ENCODE peak calls at places on chromosome 19, in four cellular contexts. X is skeletal muscle cell, D is body of pancreas, U is fibroblast of lung. J is an unnamed sample.

GRCh38 chr19:16078759-16079707 is 2.7 kb downstream of the TPM4 start:
- DNase-seq in D (peak), X (peak), U (peak), J (peak)

GRCh38 chr19:50358483-50359431 is 6.7 kb downstream of the NAPSA start:
- DNase-seq in D (peak), X (no peak), U (peak), J (peak)

GRCh38 chr19:16070366-16070990 is 5.8 kb upstream of the TPM4 start:
- DNase-seq in X (no peak), U (no peak), D (peak), J (no peak)

GRCh38 chr19:11421607-11422098 is 2.5 kb upstream of the RGL3 start:
- DNase-seq in X (no peak), D (peak), U (no peak), J (no peak)

GRCh38 chr19:49417090-49417489 is 6.2 kb downstream of the PTH2 start:
- DNase-seq in U (no peak), X (no peak), D (no peak), J (no peak)

GRCh38 chr19:41595258-41595889 is 19.4 kb downstream of the CEACAM21 start:
- DNase-seq in U (peak), D (peak), X (peak), J (peak)

GRCh38 chr19:37087110-37087509 is 8.9 kb downstream of the ZNF420 start:
- DNase-seq in X (no peak), U (no peak), D (no peak), J (no peak)

GRCh38 chr19:43412441-43412840 is 2.2 kb upstream of the TEX101 start:
- DNase-seq in U (no peak), D (no peak), X (no peak), J (no peak)

GRCh38 chr19:1746401-1747284 is 6.7 kb upstream of the ONECUT3 start:
- DNase-seq in X (no peak), D (no peak), U (no peak), J (peak)

DNA sequence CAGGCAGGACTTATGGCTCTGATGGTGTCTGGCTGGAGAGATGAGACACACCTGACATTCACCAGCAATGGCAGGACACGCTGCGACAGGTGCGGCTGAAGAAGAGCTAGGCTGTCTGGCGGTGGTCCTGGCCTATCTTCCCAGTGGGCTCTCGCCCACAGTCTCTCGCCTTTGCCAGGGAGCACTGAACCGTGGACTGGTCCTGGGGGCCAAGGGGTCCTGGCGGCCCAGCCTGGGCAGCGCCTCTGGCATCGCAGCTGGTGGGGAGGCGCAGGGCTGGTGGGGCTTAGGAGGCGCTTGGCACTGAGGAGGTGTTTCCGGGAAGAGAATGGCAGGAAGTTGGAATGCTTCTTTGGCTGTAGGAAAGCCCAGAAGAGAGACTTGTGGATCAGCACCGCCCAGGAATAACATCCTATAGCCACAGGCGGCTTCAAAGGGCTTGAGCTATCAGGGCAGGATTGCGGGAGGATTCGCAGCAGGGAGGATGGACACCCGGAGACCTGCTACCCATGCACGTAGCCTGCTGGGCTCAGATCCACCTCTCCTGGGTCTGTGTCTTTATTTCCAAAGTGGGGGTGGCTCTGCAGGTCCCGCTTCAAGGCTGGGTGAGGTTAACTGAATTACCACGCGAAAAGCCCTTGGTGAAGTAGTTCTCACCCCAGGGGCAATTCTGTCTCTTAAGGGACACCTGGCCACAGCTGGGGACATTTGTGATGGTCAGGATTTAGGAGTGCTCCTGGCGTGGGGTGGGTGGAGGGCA is 14.6 kb downstream of the KDM4B start:
- DNase-seq in U (no peak), X (no peak), D (no peak), J (no peak)
- H3K4me3 ChIP-seq in U (no peak), X (no peak), D (no peak), J (no peak)

DNA sequence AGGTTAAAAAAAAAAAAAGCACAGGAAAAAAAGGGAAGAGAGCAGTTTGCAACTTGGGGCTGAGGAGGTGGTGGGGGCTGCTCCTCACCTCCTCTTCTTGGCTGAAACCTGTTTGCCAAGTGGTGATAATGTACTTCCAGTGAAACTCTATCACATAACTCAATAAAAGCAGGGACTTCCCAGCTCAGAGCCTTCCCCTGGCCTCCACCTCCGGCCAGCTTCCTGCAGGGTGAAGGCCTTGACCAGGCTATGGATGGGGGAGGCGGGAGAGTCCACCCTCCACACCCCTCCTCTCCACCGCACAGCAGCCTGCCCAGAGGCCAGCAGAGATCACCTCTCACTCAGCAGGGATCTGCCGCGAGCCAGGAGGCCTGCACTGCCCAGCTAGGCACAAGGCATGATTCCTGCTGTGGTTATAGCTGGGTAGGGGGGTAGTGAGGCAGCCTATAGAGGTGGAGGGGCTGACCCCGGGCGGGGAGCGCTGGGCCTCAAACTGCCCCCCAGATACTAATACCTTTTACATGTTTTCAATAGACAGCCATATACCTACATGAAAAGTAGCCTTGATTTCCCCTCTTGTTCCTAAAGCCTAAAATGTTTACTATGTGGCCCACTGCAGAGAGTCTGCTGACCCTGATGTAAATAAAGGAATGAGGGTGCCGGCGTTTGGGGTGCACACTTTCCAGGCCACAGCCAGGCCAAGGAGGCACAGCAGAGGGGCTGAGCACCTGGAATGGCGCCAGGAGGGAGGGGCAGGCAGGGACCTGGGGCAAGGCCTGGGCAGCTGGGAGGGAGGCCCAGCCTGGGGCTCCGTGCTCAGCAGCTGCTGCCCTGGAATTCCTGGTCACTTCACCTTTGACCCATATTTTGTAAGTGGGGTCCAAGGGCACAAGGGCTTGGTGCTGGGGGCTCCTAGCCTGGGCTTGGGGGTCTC is 10.3 kb downstream of the ZNF787 start:
- DNase-seq in U (peak), D (peak), X (no peak), J (peak)
- H3K4me3 ChIP-seq in U (no peak), D (no peak), X (no peak), J (no peak)

DNA sequence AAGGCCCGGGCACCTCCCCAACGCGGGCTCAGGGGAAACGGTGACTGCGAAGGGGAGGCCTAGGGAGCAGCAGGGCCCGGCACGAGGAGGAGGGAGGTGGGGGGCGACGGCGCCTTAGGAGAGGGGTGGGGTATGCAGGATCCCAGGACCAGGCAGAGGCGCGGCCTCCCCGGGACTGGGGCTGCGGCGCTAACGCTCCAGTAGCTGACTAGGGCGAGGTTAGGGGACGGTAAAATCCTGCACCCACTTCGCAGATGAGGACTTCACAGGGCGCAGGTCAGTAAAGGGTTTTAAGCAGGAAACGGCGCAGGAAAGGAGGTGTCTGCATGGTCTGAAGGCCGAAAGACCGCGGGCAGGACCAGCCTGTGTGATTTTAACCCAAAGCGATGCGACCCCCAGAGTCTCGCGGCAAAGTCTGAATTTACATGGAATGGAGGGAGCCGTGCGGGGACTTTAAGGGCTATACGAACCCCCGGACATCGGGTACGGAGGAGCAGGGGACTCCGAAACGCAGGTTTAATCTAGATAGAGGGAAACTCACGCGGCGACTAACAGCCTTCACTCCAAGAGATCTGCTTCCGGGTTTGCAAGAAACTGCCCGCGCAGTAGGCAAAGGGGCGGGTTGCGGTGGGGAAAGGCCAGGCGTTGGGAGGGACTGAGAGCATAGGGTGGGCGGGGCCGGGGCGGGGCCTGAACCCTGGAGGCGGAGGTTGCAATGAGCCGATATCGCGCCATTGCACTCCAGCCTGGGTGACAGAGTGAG is at the start of gene ZNF665:
- DNase-seq in X (peak), D (peak), U (peak), J (peak)
- H3K4me3 ChIP-seq in X (peak), D (peak), U (peak), J (peak)

DNA sequence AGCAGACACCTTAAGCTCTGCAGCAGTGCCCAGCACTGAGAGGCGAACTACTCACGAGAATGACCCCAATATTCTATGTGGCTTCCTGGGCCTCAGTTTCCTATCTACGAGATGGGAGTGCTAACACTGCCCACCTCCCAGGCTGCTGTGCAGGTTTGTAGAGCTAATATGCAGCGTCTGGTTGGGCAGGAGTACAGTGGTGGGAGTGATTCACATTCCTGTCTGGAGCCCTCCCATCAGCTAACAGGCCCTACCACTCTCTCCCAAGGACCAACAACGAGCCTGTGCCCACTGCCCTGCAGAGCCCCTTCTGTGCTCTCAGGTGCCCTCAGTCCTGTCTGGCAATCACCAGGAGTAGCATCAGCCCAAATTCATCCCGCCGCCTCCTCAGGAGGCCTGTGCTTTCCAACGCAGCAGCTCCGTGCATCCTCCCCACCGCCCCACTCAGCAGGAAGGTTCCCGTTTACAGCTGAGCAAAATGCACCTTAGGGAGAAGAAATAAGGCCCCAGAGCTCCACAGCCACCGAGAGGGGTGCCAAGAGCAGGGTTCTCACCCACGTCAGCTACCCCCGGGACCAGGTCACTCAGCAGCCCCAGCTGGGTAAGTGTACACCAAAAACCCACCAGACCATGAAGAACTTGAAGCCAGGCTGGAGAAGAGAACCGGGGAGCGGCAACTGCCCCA is 6.6 kb downstream of the AKT2 start:
- DNase-seq in X (no peak), D (no peak), U (no peak), J (no peak)
- H3K4me3 ChIP-seq in X (peak), D (no peak), U (peak), J (peak)

GRCh38 chr19:17108453-17108784 is 32.8 kb downstream of the MYO9B start:
- DNase-seq in X (no peak), D (no peak), U (peak), J (no peak)
- H3K4me3 ChIP-seq in X (peak), D (no peak), U (no peak), J (no peak)

GRCh38 chr19:3406571-3407111 is 40.3 kb downstream of the NFIC start:
- DNase-seq in X (no peak), D (no peak), U (no peak), J (no peak)

GRCh38 chr19:3403489-3404323 is 37.3 kb downstream of the NFIC start:
- DNase-seq in D (peak), U (peak), X (peak), J (peak)

GRCh38 chr19:3405261-3405653 is 38.9 kb downstream of the NFIC start:
- DNase-seq in X (no peak), U (no peak), D (no peak), J (no peak)

GRCh38 chr19:3402631-3403443 is 36.5 kb downstream of the NFIC start:
- DNase-seq in X (no peak), D (no peak), U (no peak), J (no peak)

DNA sequence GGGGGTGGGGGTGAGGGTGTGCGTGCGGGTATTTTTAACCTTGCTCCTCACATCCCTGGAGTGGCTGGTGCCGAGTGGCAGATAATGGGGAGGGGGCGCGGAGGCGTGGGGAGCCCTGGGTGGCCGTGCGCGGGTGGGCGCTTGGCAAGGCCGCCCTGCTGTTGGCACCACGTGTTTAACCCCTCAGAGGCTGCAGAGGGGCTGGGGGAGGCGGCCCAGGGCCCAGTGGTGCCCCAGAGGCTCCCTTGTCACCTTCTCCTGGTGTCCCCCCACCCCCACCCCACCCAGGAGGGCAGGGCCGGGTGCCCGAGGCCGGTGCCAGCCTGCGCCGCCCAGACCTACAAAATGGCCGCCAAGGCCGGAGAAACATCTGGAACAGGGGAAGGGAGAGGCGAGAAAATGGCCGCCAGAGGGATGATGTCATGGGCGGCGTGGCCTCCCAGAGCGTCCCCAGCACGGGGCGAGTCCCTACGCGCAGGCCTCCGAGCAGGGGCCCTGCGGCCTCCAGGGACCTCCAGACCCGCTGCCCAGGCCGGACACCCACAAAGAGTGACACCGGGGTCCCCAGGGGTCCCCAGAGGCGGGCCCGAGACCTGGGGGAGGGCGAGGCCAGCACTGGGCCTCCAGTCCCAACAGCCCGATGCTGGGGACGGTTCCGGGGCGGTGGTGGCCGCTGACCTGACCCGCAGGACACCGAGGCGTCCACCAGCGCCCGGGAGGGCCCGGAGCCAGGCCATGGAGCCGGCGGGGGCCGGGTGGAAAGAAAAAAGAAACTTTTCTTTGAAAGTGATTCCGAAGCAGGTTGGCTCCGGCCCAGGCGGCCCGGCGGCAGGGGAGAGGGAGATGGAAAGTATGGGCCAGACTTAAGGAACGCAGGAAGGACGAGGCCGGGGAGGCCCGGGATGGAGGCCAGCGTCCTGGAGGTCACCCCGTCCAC is 38.2 kb downstream of the NFIC start:
- DNase-seq in D (peak), X (peak), U (peak), J (peak)
- H3K4me3 ChIP-seq in D (no peak), X (peak), U (no peak), J (peak)

DNA sequence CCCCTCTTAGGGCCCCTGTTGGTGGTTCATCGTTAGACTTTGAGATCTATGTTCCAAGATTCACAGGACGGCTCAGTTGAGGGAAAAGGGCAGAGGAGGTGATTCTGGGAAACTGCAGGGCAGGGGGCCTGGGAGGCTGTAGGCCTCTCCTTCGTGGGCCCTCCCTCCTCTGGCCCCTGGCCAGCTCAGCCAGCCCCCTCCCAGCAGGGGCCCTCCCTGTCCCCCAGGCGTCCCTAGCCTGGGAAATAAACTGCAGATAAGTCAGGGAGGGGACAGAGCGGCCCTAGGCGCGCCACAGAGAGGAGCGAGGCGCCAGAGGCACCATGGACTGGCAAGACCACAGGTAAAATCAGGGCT is 6.5 kb downstream of the HIF3A start:
- DNase-seq in U (no peak), X (no peak), D (no peak), J (no peak)
- H3K4me3 ChIP-seq in U (no peak), X (no peak), D (no peak), J (no peak)

DNA sequence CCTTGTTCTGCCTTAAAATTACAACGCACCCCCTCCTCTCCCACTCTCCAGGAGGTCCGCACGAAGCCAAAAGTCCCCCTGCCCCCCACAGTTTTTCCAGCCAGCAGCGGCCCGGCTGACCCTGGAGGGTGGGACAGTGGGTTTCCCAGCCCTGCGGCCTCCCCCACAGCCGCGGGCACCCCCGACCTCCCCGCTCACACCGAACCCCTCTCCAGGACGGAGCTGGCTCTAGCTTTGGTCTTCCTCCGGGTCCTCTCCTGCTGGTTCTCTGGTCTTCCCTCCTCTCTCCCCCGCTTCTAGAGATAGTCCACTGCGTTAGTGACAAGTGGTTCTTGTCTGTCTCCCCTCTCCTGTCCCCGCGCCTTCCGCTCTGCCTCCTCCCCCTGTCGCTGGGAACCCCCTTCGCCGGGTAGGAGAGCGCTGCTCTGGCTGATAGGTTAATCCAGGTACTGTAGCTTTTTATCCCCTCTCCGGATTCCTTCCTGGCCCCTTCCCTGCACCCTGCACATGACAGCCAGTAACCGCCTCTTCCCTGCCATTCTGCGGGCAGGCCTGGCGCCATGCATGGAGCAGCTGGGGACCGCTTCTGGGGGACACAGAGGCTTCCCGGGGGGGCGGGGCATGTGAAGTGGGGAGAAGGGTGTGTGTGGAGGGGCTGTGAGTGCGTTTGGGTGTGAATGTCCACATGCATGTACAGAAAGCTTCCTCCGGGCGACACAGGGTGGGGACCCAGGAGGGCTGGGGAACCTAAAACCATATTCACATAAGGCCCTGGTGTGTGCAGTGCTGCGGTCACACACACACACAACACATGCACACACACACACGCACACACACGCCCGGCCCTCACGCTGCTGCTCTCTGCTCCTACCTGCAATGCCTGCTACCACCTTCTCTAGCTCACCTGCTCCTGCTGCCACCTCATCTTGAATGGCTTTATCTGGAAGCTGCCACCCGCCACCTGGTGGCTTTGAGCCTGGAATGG is 17.2 kb downstream of the PRR36 start:
- DNase-seq in D (no peak), X (no peak), U (no peak), J (no peak)
- H3K4me3 ChIP-seq in D (no peak), X (no peak), U (no peak), J (no peak)